ENCODE peak calls at places on chromosomes 16 and 17, in ten cellular contexts. P, E, I, R, W, N, Q, T, U and J are unnamed samples. For H3K4me1 and H3K9me3, the result is how much of the 10 kb centered on the place peaks cover.

GRCh38 chr17:12134101-12134500 is 113.4 kb downstream of the MAP2K4 start:
- DNase-seq in U (no peak), R (no peak), W (no peak), N (no peak), Q (no peak), T (no peak), I (no peak), P (no peak), E (no peak), J (no peak)

GRCh38 chr16:83994087-83994486 is 26.0 kb downstream of the NECAB2 start:
- DNase-seq in N (no peak), Q (peak), R (no peak), T (no peak), W (no peak), I (no peak), E (peak), P (no peak), U (no peak), J (no peak)

GRCh38 chr17:35801583-35802224 is 6.3 kb upstream of the MMP28 start:
- DNase-seq in R (no peak), N (peak), I (no peak), U (peak), P (no peak), W (peak), E (peak), Q (no peak), T (no peak), J (peak)

GRCh38 chr16:59993101-59993500 is 1259.0 kb upstream of the GOT2 start:
- DNase-seq in U (no peak), R (no peak), P (no peak), W (no peak), I (no peak), N (no peak), Q (peak), T (no peak), E (no peak), J (no peak)

GRCh38 chr16:22668318-22668717 is 145.6 kb upstream of the HS3ST2 start:
- DNase-seq in I (no peak), R (no peak), T (no peak), E (no peak), U (no peak), Q (no peak), W (no peak), P (no peak), N (no peak), J (no peak)

GRCh38 chr17:73231841-73232586 is 29.7 kb downstream of the CPSF4L start:
- DNase-seq in Q (peak), N (peak), U (peak), T (peak), E (peak), R (peak), P (peak), W (peak), I (peak), J (peak)

GRCh38 chr17:79543566-79543965 is 67.3 kb downstream of the RBFOX3 start:
- DNase-seq in E (no peak), N (no peak), Q (no peak), W (no peak), T (no peak), P (no peak), I (no peak), R (no peak), U (no peak), J (no peak)

GRCh38 chr16:11744075-11744470 is 1.4 kb upstream of the TXNDC11 start:
- DNase-seq in N (no peak), E (no peak), R (no peak), I (no peak), U (no peak), Q (no peak), T (no peak), P (no peak), W (no peak), J (peak)

GRCh38 chr17:11330871-11331270 is 89.9 kb downstream of the SHISA6 start:
- DNase-seq in W (no peak), I (peak), Q (no peak), T (no peak), E (peak), R (peak), N (no peak), P (peak), U (no peak), J (no peak)

GRCh38 chr16:55941552-55941951 is 66.4 kb upstream of the CES5A start:
- DNase-seq in Q (no peak), P (no peak), U (no peak), R (no peak), N (no peak), W (no peak), E (no peak), I (no peak), T (no peak), J (no peak)

GRCh38 chr16:28310796-28311195 is 18.5 kb downstream of the SBK1 start:
- DNase-seq in I (no peak), N (no peak), T (no peak), R (no peak), Q (no peak), E (no peak), W (no peak), U (no peak), P (no peak), J (no peak)

DNA sequence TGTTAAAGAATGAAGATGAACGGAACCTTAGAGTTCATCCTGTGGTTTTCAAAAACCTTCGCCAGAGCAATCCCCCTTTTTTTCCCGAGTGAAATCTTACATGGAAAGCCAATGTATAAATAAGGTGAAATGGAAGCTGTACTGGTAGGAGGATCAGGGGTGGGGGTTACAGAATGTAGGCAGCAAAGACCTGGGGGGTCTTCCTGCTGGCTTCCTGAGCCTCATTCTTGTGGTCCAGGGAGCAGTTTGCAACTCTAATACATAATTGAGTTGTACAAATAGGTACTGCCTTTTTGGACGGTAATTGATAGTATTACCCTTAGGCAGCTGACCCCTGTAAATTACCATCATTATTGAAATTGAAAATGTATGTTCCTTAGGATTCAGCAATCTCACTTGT is 34.1 kb downstream of the KSR1 start:
- DNase-seq in Q (no peak), R (no peak), I (no peak), P (no peak), W (no peak), U (no peak), E (no peak), T (no peak), N (no peak), J (no peak)
- H3K4me1 ChIP-seq in Q (half or more), R (under half), I (half or more), P (under half), W (under half), U (under half), E (under half), T (under half), N (under half), J (under half)

DNA sequence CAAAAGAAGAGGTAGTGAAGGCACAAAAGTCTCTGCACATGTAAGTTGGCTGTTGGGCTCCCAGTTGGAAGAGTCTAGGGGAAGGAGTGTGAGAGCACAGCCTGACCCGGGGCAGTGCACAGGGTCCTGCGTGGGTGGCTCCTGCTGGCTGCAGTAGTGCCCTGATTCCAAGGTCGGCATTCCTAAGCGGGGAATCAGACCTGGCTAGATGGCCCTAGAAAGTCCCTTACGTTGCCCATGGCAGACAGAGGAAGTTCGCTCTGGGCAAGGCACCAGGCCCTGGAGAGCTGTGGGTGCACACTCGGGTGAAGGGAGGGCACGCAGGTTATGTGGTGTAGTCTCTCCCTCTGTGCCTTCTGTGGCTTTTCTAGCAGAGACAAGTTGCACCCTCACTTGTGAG is 22.8 kb upstream of the SLC5A11 start:
- DNase-seq in T (no peak), P (no peak), E (no peak), N (no peak), I (no peak), R (no peak), Q (no peak), W (no peak), U (no peak), J (no peak)
- H3K27ac ChIP-seq in T (no peak), P (no peak), E (no peak), N (no peak), I (no peak), R (no peak), Q (no peak), W (no peak), U (no peak), J (no peak)

DNA sequence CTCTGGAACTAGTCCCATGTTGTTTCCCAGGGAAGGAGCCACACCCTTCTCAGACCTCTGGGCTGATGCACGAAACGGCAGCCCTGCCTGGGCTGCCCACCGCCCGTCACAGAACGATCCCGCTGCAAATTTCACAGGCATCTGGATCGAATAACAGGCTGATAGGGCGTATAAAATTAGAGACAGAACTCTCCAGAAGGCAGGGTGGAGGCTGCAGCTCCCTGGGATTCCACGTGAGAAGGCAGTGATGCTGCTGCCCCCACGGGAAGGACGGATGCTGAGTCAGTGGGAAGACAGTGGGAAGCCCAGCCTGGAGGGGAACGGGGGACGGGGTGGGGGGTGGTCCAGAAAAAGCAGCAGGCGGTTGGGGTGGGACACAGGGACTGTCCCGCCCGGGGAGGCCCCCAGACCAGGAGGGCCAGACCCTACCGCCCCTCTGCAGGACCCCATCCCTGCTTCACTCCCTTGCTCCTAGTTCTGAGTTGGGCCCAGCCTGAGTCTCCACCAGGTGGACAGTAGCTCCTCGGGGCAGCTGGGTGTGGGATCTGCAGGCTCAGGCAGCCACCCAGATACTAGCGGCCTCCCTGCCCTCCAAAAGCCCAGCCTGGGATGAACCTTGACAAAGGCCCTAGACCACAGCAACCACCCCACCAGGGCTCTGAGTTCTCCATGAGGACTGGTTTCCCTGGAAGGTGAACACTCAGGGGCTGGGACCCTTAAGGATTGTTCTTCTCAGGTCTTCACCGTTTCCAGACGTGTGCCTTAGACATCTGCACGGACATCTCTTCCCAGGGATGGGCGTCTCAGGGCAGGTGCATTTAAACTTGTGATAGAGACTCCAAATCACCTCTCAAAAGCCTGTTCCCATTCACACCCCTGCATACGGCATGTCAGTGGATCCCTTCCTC is 117.8 kb downstream of the METRNL start:
- DNase-seq in R (no peak), W (no peak), E (no peak), Q (no peak), I (no peak), N (peak), P (no peak), U (no peak), T (peak), J (no peak)
- H3K9me3 ChIP-seq in R (under half), W (under half), E (under half), Q (under half), I (under half), N (under half), P (under half), U (under half), T (under half), J (under half)

GRCh38 chr17:82638183-82638773 is 10.0 kb downstream of the WDR45B start:
- DNase-seq in E (peak), P (no peak), T (no peak), N (no peak), R (no peak), I (no peak), Q (no peak), U (no peak), W (no peak), J (no peak)
- H3K4me1 ChIP-seq in E (under half), P (under half), T (under half), N (under half), R (under half), I (under half), Q (under half), U (under half), W (under half), J (under half)

DNA sequence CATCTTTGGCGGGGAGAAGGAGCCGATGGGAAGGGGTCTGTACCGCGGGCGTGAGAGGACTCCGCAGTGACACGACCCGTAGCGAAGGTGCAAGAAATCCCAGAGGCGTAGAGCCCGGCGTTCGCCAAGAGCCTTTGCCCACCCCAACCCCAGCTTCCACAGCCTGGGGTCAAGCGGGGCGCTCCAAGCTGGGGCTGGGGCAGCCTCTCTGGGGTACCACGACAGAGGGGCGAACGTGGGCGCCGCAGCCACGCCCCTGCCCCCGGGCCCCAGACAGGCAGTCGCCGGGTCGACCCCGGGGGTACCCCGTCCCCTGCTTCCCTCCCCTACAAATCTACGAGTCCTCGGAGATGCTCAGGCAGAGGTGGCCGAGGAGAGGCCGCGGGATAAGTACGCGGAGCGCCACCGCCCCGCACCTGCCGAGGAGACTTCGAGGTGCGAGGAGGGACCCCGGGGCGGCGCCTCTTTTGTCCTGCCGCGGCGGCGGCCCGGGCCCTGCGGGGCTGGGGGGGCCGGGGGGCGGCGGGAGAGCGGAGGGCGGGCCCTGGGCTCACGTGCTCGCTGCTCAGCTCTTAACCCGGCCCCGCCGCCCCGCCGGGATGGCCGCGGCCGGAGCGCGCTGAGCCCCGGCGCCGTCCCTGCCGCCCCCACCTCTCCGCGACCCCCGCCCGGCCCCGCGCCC is at the start of gene ADAM11:
- DNase-seq in I (peak), T (no peak), Q (no peak), R (no peak), W (no peak), E (no peak), U (no peak), P (no peak), N (no peak), J (no peak)
- H3K27ac ChIP-seq in I (no peak), T (no peak), Q (peak), R (no peak), W (no peak), E (no peak), U (no peak), P (no peak), N (no peak), J (no peak)

DNA sequence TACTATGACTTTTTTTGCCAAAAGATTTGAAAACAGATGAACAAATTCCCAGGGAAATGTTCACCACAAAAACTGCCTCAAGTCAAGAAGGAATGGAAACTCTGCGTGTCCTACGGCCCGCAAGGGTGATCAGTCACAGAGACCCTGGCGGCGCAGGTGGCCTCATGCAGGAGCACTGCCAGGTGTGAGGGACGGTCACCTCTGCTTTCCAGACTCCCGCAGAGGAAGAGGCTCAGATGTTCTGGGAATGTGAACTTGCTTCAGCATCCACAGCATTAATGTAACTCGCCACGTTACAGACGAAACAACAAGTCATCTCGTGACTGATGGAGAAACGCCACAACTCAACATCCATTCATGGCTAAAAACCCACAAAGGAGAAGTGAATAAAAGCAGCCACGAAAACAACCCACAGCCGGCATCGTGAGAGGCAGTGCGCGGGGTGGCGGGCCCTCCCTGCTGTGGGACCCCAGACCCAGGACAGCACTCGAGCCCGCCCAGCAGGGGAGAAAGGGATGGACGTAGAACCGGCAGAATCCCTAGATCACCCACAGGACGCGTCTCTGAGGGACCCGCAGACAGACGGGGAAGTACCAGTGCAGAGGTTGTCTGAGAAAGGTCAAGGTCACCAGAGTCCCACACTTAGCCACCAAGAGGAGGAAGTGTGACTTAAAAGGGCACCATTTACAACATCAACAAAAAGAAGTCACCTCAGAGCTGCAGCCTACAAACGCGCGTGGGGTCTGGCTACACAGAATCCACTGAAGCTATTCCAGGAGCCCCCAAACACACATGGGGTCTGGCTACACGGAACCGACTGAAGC is 76.9 kb upstream of the GNG13 start:
- DNase-seq in R (no peak), Q (no peak), I (no peak), T (no peak), W (no peak), N (no peak), E (no peak), U (no peak), P (no peak), J (no peak)
- H3K9me3 ChIP-seq in R (under half), Q (under half), I (under half), T (under half), W (under half), N (under half), E (under half), U (under half), P (under half), J (under half)

DNA sequence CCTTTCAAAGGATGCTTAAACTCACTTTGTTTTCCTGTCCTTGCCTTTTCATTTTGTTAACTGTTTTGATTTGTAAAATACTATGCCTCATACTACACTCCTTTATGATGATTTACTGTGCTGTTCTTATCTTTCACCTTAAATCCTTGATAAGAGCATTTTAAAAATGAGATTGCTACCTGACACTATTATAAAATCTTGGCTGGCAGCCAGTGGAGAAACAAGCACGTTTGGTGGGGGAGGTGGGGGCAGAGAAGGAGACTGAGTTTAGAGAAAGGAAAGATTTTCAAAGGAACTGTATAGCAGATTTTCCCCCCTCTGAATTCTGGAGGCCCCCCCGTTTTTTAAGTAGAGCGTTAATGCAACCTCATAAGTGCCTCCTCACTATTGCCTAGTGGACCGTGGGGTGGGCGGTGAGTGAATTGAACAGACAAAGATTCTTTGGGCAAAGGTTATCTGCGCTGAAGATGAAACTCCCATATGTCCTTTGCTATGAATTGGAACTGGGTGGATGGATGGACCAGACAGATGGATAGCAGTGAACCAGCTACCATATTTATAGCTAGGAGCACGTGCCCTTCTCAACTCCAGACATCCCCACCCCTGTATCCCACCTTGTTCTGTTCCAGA is 200.2 kb downstream of the CCDC182 start:
- DNase-seq in E (no peak), P (no peak), T (no peak), R (no peak), U (no peak), I (no peak), Q (no peak), W (no peak), N (no peak), J (no peak)
- H3K4me1 ChIP-seq in E (under half), P (under half), T (under half), R (under half), U (under half), I (half or more), Q (half or more), W (under half), N (under half), J (under half)

DNA sequence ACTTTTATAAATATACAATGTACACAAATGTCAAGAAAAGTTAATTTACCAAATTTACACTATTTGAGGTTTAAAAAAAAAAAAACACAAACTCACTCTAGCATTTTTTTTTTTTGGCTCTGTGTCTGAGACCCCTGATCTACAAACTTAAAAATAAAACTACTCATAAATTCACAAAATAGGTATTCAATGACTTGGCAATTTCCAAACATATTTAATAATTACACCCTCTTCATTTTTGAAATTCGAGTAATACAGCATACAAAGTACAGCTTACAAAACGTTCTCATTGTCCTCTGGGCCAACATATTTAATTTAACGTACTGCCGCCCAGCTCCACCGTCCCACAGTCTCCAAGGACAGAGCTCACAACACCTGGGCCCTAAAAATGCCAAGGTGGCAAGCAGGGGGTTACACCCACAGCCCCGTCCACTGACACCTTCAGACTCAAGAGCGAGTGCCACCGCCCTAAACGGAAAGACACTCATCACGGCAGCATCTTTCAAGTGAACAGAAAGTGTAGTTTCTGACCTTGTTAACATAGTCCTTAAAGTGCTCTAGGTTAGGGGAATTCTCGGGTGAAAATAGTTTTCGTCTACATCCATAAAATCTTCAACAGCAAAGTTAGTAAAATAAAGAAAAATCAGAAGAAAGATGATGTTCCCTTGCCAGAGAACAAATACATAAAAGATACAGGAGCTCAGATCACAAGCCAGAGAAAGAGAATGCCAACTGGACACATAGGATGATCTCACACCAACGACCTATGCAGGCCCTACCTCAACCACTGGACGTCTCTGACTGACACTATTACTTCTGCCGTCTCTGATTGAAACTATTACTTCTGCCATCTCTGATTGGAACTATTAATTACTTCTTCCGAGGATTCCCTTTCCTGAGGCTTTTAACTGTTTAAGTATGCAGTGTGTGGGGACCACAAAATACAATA is 4.2 kb downstream of the ADCY9 start:
- DNase-seq in R (peak), U (no peak), P (no peak), N (no peak), E (no peak), T (no peak), Q (no peak), W (no peak), I (no peak), J (peak)
- H3K27ac ChIP-seq in R (peak), U (no peak), P (no peak), N (peak), E (no peak), T (no peak), Q (peak), W (no peak), I (no peak), J (peak)